ENCODE peak calls at places on chromosome 3, in seven cellular contexts. T is kidney, G is T-cell, Q is sigmoid colon, S is kidney epithelial cell, K is HFFc6, C is GM12865. W is an unnamed sample.

GRCh38 chr3:152292367-152292766 is 23.6 kb downstream of the MBNL1 start:
- DNase-seq in T (no peak), G (no peak), Q (no peak), S (no peak), K (no peak), C (no peak), W (no peak)

GRCh38 chr3:149621218-149622005 is 36.4 kb downstream of the WWTR1 start:
- DNase-seq in T (no peak), G (no peak), Q (no peak), S (peak), K (peak), C (peak), W (no peak)

GRCh38 chr3:148873928-148874326 is 8.8 kb downstream of the CPA3 start:
- DNase-seq in T (no peak), G (no peak), Q (no peak), S (no peak), K (peak), C (no peak), W (no peak)

GRCh38 chr3:14605070-14605469 is 46.5 kb upstream of the CCDC174 start:
- DNase-seq in T (no peak), G (no peak), Q (no peak), S (peak), K (no peak), C (no peak), W (peak)

GRCh38 chr3:134797816-134798451 is 2.9 kb downstream of the EPHB1 start:
- DNase-seq in T (no peak), G (no peak), Q (no peak), S (no peak), K (no peak), C (no peak), W (no peak)

GRCh38 chr3:187130346-187131066 is 8.8 kb downstream of the RPL39L start:
- DNase-seq in T (no peak), G (no peak), Q (no peak), S (peak), K (peak), C (peak), W (no peak)

GRCh38 chr3:60555704-60556340 is 695.4 kb downstream of the FHIT start:
- DNase-seq in T (no peak), G (no peak), Q (no peak), S (peak), K (peak), C (peak), W (no peak)

GRCh38 chr3:37971467-37971866 is 19.1 kb upstream of the VILL start:
- DNase-seq in T (no peak), G (no peak), Q (no peak), S (no peak), K (no peak), C (no peak), W (no peak)

GRCh38 chr3:197181751-197182150 is 116.7 kb downstream of the DLG1 start:
- DNase-seq in T (no peak), G (no peak), Q (no peak), S (no peak), K (no peak), C (no peak), W (no peak)

GRCh38 chr3:139935866-139936817 is 1.2 kb downstream of the CLSTN2 start:
- DNase-seq in T (peak), G (no peak), Q (peak), S (no peak), K (no peak), C (no peak), W (no peak)

GRCh38 chr3:195761031-195761430 is 40.3 kb downstream of the MUC20 start:
- DNase-seq in T (peak), G (no peak), Q (no peak), S (no peak), K (no peak), C (no peak), W (no peak)

GRCh38 chr3:4497005-4497692 is 4.0 kb downstream of the ITPR1 start:
- DNase-seq in T (no peak), G (no peak), Q (no peak), S (no peak), K (no peak), C (no peak), W (no peak)

GRCh38 chr3:173938159-173938558 is 540.6 kb downstream of the NLGN1 start:
- DNase-seq in T (no peak), G (no peak), Q (no peak), S (peak), K (peak), C (no peak), W (peak)

GRCh38 chr3:48402281-48402732 is 27.6 kb downstream of the PLXNB1 start:
- DNase-seq in T (peak), G (no peak), Q (peak), S (peak), K (peak), C (no peak), W (no peak)

GRCh38 chr3:121649645-121650044 is 11.1 kb downstream of the HCLS1 start:
- DNase-seq in T (no peak), G (no peak), Q (no peak), S (no peak), K (no peak), C (no peak), W (no peak)

GRCh38 chr3:108292465-108292864 is 3.9 kb upstream of the HHLA2 start:
- DNase-seq in T (no peak), G (no peak), Q (no peak), S (no peak), K (no peak), C (no peak), W (no peak)

GRCh38 chr3:11724615-11725339 is 81.1 kb upstream of the VGLL4 start:
- DNase-seq in T (no peak), G (no peak), Q (no peak), S (no peak), K (no peak), C (peak), W (no peak)

GRCh38 chr3:48565591-48566400 is 2.2 kb upstream of the UCN2 start:
- DNase-seq in T (no peak), G (no peak), Q (no peak), S (no peak), K (peak), C (no peak), W (peak)

GRCh38 chr3:183437060-183437459 is 8.6 kb upstream of the MCF2L2 start:
- DNase-seq in T (no peak), G (no peak), Q (no peak), S (no peak), K (no peak), C (peak), W (no peak)

GRCh38 chr3:183061431-183062172 is 37.7 kb downstream of the MCCC1 start:
- DNase-seq in T (no peak), G (no peak), Q (no peak), S (no peak), K (no peak), C (no peak), W (no peak)

GRCh38 chr3:171753665-171754408 is 56.4 kb downstream of the PLD1 start:
- DNase-seq in T (no peak), G (no peak), Q (no peak), S (peak), K (peak), C (peak), W (no peak)

GRCh38 chr3:178257491-178257890 is 278.7 kb upstream of the KCNMB2 start:
- DNase-seq in T (no peak), G (no peak), Q (no peak), S (no peak), K (no peak), C (no peak), W (no peak)

GRCh38 chr3:44825264-44825925 is 36.3 kb upstream of the TMEM42 start:
- DNase-seq in T (no peak), G (no peak), Q (no peak), S (peak), K (peak), C (no peak), W (peak)

GRCh38 chr3:149678365-149678948 is 20.6 kb upstream of the WWTR1 start:
- DNase-seq in T (no peak), G (no peak), Q (no peak), S (no peak), K (no peak), C (no peak), W (no peak)

GRCh38 chr3:18379647-18380046 is 45.5 kb downstream of the SATB1 start:
- DNase-seq in T (no peak), G (no peak), Q (no peak), S (no peak), K (no peak), C (no peak), W (no peak)

GRCh38 chr3:46193436-46193835 is 14.7 kb downstream of the CCR1 start:
- DNase-seq in T (no peak), G (no peak), Q (no peak), S (no peak), K (no peak), C (no peak), W (no peak)

GRCh38 chr3:14616606-14617507 is 34.7 kb upstream of the CCDC174 start:
- DNase-seq in T (no peak), G (no peak), Q (no peak), S (no peak), K (no peak), C (no peak), W (no peak)

GRCh38 chr3:42120866-42121265 is 29.7 kb downstream of the TRAK1 start:
- DNase-seq in T (no peak), G (no peak), Q (no peak), S (no peak), K (no peak), C (peak), W (no peak)

GRCh38 chr3:187251599-187251998 is 39.9 kb downstream of the MASP1 start:
- DNase-seq in T (no peak), G (no peak), Q (no peak), S (no peak), K (no peak), C (no peak), W (no peak)

GRCh38 chr3:170869645-170870593 is at the start of gene RPL22L1:
- DNase-seq in T (peak), G (peak), Q (peak), S (peak), K (peak), C (peak), W (peak)

W was measured in A549.